ENCODE peak calls at places on chromosomes 7 and 10, in five cellular contexts. G, E, J, S and N are unnamed samples.

GRCh38 chr7:50206521-50207250 is 97.8 kb upstream of the IKZF1 start:
- DNase-seq in G (peak), E (no peak), J (peak), S (no peak), N (no peak)

GRCh38 chr10:104614245-104614831 is 26.8 kb upstream of the SORCS3 start:
- DNase-seq in G (peak), E (peak), J (peak), S (peak), N (peak)

GRCh38 chr10:26448706-26449435 is 10.7 kb downstream of the APBB1IP start:
- DNase-seq in G (no peak), E (no peak), J (no peak), S (no peak), N (no peak)

GRCh38 chr10:115665549-115665948 is 572.4 kb downstream of the ATRNL1 start:
- DNase-seq in G (no peak), E (no peak), J (no peak), S (no peak), N (no peak)

GRCh38 chr10:59847326-59847725 is 59.0 kb downstream of the CCDC6 start:
- DNase-seq in G (no peak), E (peak), J (no peak), S (no peak), N (peak)

GRCh38 chr7:42945821-42946615 is 13.8 kb downstream of the MRPL32 start:
- DNase-seq in G (no peak), E (no peak), J (no peak), S (peak), N (no peak)

GRCh38 chr10:69742928-69743602 is 58.6 kb upstream of the COL13A1 start:
- DNase-seq in G (no peak), E (peak), J (peak), S (peak), N (peak)

GRCh38 chr7:157027568-157028527 is 17.4 kb upstream of the MNX1 start:
- DNase-seq in G (no peak), E (no peak), J (no peak), S (no peak), N (no peak)

GRCh38 chr7:2017914-2018785 is 214.6 kb downstream of the MAD1L1 start:
- DNase-seq in G (peak), E (no peak), J (no peak), S (no peak), N (no peak)

GRCh38 chr10:124568339-124568738 is 106.7 kb downstream of the LHPP start:
- DNase-seq in G (no peak), E (no peak), J (no peak), S (no peak), N (no peak)

GRCh38 chr7:55629051-55629677 is 56.9 kb upstream of the VOPP1 start:
- DNase-seq in G (no peak), E (no peak), J (no peak), S (no peak), N (no peak)

GRCh38 chr10:11610855-11611247 is 599 bp downstream of the USP6NL start:
- DNase-seq in G (no peak), E (peak), J (no peak), S (peak), N (peak)

GRCh38 chr10:77163670-77164348 is 473.8 kb downstream of the KCNMA1 start:
- DNase-seq in G (peak), E (no peak), J (peak), S (peak), N (no peak)

GRCh38 chr7:155762639-155763038 is 49.6 kb downstream of the SHH start:
- DNase-seq in G (no peak), E (no peak), J (no peak), S (no peak), N (no peak)

GRCh38 chr7:155763122-155763521 is 49.1 kb downstream of the SHH start:
- DNase-seq in G (no peak), E (no peak), J (no peak), S (no peak), N (no peak)

GRCh38 chr7:155764432-155764798 is 47.8 kb downstream of the SHH start:
- DNase-seq in G (no peak), E (no peak), J (no peak), S (no peak), N (no peak)

GRCh38 chr7:155765458-155765857 is 46.8 kb downstream of the SHH start:
- DNase-seq in G (no peak), E (no peak), J (no peak), S (no peak), N (no peak)

GRCh38 chr7:155763721-155764431 is 48.4 kb downstream of the SHH start:
- DNase-seq in G (no peak), E (no peak), J (no peak), S (no peak), N (no peak)
- TF ChIP-seq YY1 in G (no peak), E (no peak), J (no peak), S (no peak), N (no peak)

GRCh38 chr10:98055875-98056516 is 25.6 kb upstream of the CRTAC1 start:
- DNase-seq in G (no peak), E (peak), J (no peak), S (peak), N (peak)
- TF ChIP-seq ZNF274 in G (no peak), E (no peak), J (no peak), S (no peak), N (no peak)

DNA sequence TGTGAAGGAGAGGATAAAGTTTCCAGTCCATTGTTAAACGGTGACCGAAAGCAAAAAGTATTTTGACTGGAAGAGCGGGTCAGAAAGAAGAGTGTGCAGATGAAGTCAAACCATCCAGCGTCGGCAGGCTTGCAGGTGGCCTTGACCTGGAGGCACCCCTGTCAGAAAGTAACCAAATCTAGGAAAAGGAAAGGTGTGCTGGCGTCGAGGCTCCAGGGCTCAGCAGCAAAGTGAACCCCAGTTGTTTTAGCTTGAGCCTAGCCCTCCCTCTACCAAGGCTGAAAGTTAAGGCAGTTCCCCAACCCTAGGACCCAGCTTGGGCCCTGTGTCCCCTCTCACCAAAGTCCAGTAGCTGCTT is 512 bp downstream of the PDK4 start:
- DNase-seq in G (no peak), E (no peak), J (no peak), S (no peak), N (no peak)
- H3K4me3 ChIP-seq in G (no peak), E (peak), J (peak), S (peak), N (peak)

GRCh38 chr7:98724591-98724990 is 107.5 kb downstream of the NPTX2 start:
- DNase-seq in G (no peak), E (no peak), J (no peak), S (no peak), N (no peak)
- TF ChIP-seq YY1 in G (no peak), E (no peak), J (no peak), S (no peak), N (no peak)

GRCh38 chr7:140006600-140006999 is 56.2 kb downstream of the PARP12 start:
- DNase-seq in G (no peak), E (no peak), J (no peak), S (no peak), N (no peak)
- TF ChIP-seq ZNF274 in G (no peak), E (no peak), J (no peak), S (no peak), N (no peak)

DNA sequence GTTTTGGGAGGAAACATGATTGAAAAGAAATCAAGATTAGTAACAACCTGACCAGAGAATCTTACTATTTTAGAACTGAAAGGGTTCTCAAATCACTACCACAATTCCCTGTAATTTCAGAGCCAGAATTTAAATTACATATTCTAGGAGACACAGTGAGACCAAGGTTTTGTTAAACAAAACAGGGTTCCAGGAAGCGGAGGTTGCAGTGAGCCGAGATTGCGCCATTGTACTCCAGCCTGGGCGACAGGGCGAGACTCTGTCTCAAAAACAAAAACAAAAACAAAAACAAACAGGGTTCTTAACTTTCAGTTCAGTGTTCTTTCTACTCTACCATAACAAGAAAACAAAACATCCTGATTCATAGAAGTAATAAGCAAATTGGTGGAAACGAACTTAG is 57.6 kb downstream of the SNX13 start:
- DNase-seq in G (no peak), E (no peak), J (no peak), S (no peak), N (no peak)
- H3K4me3 ChIP-seq in G (no peak), E (peak), J (no peak), S (no peak), N (no peak)

DNA sequence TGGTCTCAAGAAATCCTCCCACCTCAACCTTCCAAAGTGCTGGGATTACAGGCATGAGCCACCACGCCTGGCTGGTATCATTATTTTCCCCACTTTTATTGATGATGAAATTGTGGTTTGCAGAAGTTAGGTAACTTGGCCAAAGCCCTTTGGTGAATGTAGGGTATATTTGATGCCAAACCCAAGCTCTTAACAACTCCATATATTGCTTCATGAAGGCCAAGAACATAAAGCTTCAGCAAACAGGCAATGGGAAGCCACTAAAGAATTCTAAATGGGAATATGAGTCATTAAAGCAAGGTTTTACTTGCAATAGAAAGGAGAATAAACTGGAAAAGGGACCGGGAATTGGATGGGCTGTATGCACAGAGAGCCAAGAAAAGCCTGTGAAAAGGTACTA is 142.7 kb downstream of the KMT2E start:
- DNase-seq in G (no peak), E (no peak), J (no peak), S (no peak), N (no peak)
- TF ChIP-seq YY1 in G (no peak), E (no peak), J (no peak), S (no peak), N (no peak)